ENCODE peak calls at places on chromosomes 2 and 18, in five cellular contexts. I, B, R, Z and D are unnamed samples.

GRCh38 chr2:17122887-17123501 is 395.2 kb downstream of the RAD51AP2 start:
- DNase-seq in Z (no peak), R (no peak), B (no peak), I (no peak), D (no peak)

GRCh38 chr2:161107265-161107664 is 53.0 kb upstream of the TANK start:
- DNase-seq in R (no peak), I (no peak), B (no peak), Z (no peak), D (no peak)

GRCh38 chr2:121804997-121805766 is 49.7 kb downstream of the TSN start:
- DNase-seq in R (no peak), B (no peak), Z (no peak), I (no peak), D (no peak)

GRCh38 chr2:112021781-112022231 is 33.3 kb upstream of the TMEM87B start:
- DNase-seq in I (peak; percentile 76), Z (no peak), R (no peak), B (no peak), D (no peak)

GRCh38 chr2:55439101-55439397 is 19.4 kb upstream of the CCDC88A start:
- DNase-seq in B (no peak), R (no peak), Z (no peak), I (no peak), D (no peak)

GRCh38 chr18:61833387-61833786 is 59.4 kb downstream of the RNF152 start:
- DNase-seq in Z (no peak), R (no peak), I (peak; percentile 72), B (no peak), D (no peak)

GRCh38 chr2:20608666-20609348 is 42.1 kb downstream of the HS1BP3 start:
- DNase-seq in I (peak; percentile 41), R (peak; percentile 9), B (no peak), Z (no peak), D (no peak)

GRCh38 chr2:205802069-205802468 is 119.8 kb downstream of the NRP2 start:
- DNase-seq in R (no peak), B (no peak), I (peak; percentile 63), Z (no peak), D (no peak)

GRCh38 chr2:144430722-144431163 is 89.2 kb downstream of the ZEB2 start:
- DNase-seq in R (no peak), I (peak; percentile 74), Z (no peak), B (no peak), D (no peak)

GRCh38 chr2:221571391-221572179 is 519 bp downstream of the EPHA4 start:
- DNase-seq in Z (no peak), R (no peak), B (peak; percentile 68), I (peak; percentile 50), D (no peak)

DNA sequence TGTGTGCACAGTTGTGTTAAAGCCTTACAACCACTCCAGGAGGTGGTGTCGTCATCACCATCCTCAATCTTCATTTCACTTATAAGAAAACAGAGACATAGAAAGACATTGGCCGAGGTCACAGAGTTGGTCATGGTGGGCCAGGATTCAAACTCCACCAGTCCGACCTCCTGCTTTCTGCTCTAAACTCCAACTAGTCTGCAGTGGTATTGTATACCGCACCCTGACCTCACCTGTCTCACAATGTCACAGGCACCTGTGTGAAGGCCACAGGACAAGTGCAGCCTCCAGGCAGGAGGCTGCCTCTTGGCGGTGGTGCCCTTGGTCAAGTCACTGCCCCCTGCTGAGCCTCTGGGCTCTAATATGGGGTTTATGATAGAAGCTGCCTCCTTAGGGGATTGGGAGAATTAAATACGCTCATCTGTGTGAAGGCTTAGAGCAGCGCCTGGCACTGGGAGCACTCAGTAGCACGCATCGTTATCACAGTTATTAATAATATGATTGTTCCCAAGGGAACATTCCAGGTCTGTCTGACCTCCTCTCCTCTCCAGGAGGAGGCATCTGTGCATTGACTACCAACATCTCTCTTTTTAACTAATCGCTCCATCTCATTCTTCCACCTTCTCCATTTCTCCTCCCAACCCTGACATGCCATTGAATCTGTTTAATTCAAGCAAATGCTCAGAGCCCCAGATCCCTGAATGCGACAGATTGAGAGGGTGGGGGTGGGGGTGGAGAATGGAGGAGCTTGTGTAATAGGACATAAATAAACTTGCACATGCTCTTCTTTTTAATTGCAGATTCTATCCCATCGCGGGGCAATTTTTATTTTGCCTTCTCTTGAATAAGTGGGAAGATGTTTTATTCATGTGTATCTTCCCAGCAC is 112.7 kb downstream of the MCFD2 start:
- DNase-seq in Z (no peak), B (no peak), R (no peak), I (no peak), D (peak; percentile 72)
- H3K4me1 ChIP-seq in Z (no peaks in the 10 kb centered on the region), B (no peaks in the 10 kb centered on the region), R (no peaks in the 10 kb centered on the region), I (peaks cover 50% of the 10 kb centered on the region), D (peaks cover 24% of the 10 kb centered on the region)

GRCh38 chr2:239667431-239667985 is 266.7 kb upstream of the HDAC4 start:
- DNase-seq in I (no peak), B (no peak), R (no peak), Z (no peak), D (peak; percentile 89)

GRCh38 chr2:239668651-239669050 is 267.8 kb upstream of the HDAC4 start:
- DNase-seq in R (no peak), I (no peak), Z (no peak), B (no peak), D (peak; percentile 90)

GRCh38 chr2:239666855-239667376 is 266.1 kb upstream of the HDAC4 start:
- DNase-seq in Z (no peak), B (no peak), R (no peak), I (no peak), D (peak; percentile 75)

GRCh38 chr2:239669181-239669898 is 268.5 kb upstream of the HDAC4 start:
- DNase-seq in Z (no peak), R (no peak), I (no peak), B (no peak), D (no peak)

DNA sequence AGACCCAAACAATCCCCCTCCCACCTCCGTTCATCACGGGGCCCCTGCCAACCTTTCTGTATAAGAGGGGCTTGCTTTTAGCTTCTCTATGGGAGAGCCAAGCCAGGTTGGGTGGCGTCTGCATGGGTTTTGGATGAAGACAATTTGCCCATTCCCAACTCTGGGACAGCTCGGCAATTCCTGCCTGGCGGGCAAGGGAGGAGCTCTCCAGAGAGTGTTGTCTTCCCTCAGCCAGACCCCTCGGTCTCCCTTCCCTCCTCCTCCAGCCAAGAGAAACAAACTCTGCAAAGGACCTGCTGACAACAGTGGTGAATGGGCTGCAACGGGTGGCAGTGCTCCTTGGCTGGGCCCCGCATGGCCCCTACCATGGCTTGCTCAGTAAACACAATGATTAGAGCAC is 267.2 kb upstream of the HDAC4 start:
- DNase-seq in Z (no peak), R (no peak), B (no peak), I (no peak), D (no peak)
- H3K27me3 ChIP-seq in Z (peaks cover 16% of the 10 kb centered on the region), R (no peaks in the 10 kb centered on the region), B (peaks cover 21% of the 10 kb centered on the region), I (no peaks in the 10 kb centered on the region), D (no peaks in the 10 kb centered on the region)

DNA sequence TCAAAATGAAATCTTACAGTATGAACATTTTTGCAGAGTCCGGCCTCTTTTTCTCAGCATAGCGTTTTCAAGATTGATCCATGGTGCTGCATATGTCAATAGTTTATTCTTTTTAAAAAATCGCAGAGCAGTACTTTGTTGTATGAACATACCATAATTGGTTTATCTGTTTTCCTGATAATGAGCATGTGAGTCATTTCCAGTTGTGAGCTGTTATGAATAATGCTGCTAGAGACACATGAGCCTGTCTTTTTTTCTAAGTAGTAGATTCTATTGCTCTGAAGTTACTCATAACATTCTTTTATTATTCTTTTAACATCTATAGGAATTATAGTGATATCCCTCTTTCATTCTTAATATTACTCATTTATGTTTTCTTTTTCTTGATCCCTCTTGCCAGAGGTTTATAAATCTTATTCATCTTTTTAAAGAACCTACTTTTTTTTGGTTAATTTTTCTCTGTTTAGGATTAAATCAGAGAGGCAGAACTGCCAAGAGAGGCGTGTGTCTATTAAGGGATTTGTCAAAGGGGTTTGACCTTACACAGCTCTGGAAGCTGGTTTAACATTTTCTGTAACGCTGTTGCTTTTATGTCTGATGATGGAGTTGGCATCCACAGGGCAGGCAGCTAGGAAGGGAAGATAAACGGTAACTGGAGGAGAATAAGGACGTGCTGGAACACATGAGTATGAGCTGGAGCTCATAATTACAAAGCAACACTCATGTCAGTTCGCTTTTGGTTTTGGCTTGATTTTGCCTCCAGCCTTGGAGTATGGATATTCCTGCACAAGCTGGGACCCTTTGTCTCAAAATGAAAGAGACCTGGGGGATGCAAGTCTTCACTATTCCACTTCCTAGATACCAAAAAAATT is 47.5 kb downstream of the MGAT5 start:
- DNase-seq in I (peak; percentile 71), R (no peak), B (no peak), Z (no peak), D (no peak)
- TF ChIP-seq CTCF in I (no peak), R (no peak), B (no peak), Z (no peak), D (no peak)

GRCh38 chr2:10129490-10129889 is 7.0 kb downstream of the RRM2 start:
- DNase-seq in I (no peak), B (no peak), Z (no peak), R (no peak), D (no peak)

GRCh38 chr2:10132043-10132575 is 9.6 kb downstream of the RRM2 start:
- DNase-seq in Z (no peak), I (no peak), B (no peak), R (no peak), D (no peak)

GRCh38 chr2:10135296-10136089 is 13.0 kb downstream of the RRM2 start:
- DNase-seq in B (no peak), Z (no peak), R (no peak), I (peak; percentile 48), D (no peak)

GRCh38 chr2:10133007-10133647 is 10.6 kb downstream of the RRM2 start:
- DNase-seq in Z (no peak), I (no peak), R (no peak), B (no peak), D (no peak)

GRCh38 chr2:10132596-10132995 is 10.1 kb downstream of the RRM2 start:
- DNase-seq in Z (no peak), B (no peak), R (no peak), I (no peak), D (no peak)
- H3K4me1 ChIP-seq in Z (no peaks in the 10 kb centered on the region), B (no peaks in the 10 kb centered on the region), R (no peaks in the 10 kb centered on the region), I (peaks cover 2% of the 10 kb centered on the region), D (no peaks in the 10 kb centered on the region)

DNA sequence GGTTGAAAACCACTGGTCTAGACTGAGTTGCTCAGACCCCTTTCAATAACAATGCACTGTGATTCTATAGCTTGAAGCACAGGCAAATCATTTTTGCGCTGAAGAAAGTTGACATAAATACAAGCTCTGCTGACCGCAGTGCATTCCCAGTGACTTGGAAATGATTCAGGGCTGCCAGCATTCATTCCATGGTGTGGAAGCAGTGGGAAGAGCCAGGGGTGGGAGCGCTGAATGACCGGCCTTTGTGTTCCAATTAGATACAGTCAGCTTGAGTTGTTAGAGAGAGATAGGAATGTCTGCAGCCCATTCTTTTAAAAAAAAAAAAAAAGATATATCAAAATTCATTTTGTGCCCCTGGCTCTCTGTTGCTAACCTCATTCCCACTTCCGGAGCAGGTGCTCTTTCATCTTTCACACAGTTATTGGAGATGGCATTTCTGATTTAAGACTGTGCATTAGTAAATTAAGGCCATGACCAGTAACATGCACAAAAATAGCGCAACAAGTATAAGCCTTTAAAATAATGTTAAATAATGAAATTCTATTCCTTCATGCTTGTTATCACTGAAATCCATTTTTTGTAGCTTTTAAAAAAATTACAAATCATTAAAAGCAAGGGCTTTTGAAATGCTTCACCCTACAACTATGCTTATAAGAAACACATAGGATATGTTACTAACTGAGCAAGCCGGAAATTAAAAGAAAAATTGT is 59.4 kb upstream of the CTLA4 start:
- DNase-seq in B (no peak), Z (no peak), I (peak; percentile 100), R (no peak), D (peak; percentile 4)
- H3K27me3 ChIP-seq in B (no peaks in the 10 kb centered on the region), Z (no peaks in the 10 kb centered on the region), I (no peaks in the 10 kb centered on the region), R (no peaks in the 10 kb centered on the region), D (no peaks in the 10 kb centered on the region)